ENCODE peak calls at places on chromosomes 5 and 9, in five cellular contexts. One of them, this sample, is unnamed. For H3K27me3 and H3K36me3, the result is how much of the 10 kb centered on the place peaks cover.

GRCh38 chr9:138050472-138051330 is 173.1 kb downstream of the CACNA1B start:
- DNase-seq in PC-3: no peak
- DNase-seq in tibial artery: peak
- DNase-seq in endodermal cell: peak
- DNase-seq in esophagus squamous epithelium: no peak
- DNase-seq in this sample: peak

GRCh38 chr9:136239135-136239962 is 6.3 kb downstream of the QSOX2 start:
- DNase-seq in PC-3: no peak
- DNase-seq in tibial artery: no peak
- DNase-seq in endodermal cell: no peak
- DNase-seq in esophagus squamous epithelium: no peak
- DNase-seq in this sample: no peak

GRCh38 chr5:62578540-62578939 is at the start of gene LRRC70:
- DNase-seq in PC-3: no peak
- DNase-seq in tibial artery: no peak
- DNase-seq in endodermal cell: no peak
- DNase-seq in esophagus squamous epithelium: no peak
- DNase-seq in this sample: no peak

GRCh38 chr9:89639961-89640360 is 35.1 kb downstream of the GADD45G start:
- DNase-seq in PC-3: no peak
- DNase-seq in tibial artery: no peak
- DNase-seq in endodermal cell: no peak
- DNase-seq in esophagus squamous epithelium: no peak
- DNase-seq in this sample: no peak

GRCh38 chr5:117131048-117131679 is 556.5 kb upstream of the SEMA6A start:
- DNase-seq in PC-3: no peak
- DNase-seq in tibial artery: no peak
- DNase-seq in endodermal cell: no peak
- DNase-seq in esophagus squamous epithelium: no peak
- DNase-seq in this sample: peak

GRCh38 chr5:157592594-157592993 is 17.0 kb upstream of the ADAM19 start:
- DNase-seq in PC-3: no peak
- DNase-seq in tibial artery: no peak
- DNase-seq in endodermal cell: no peak
- DNase-seq in esophagus squamous epithelium: no peak
- DNase-seq in this sample: no peak

GRCh38 chr9:99127372-99128132 is 22.6 kb downstream of the TGFBR1 start:
- DNase-seq in PC-3: peak
- DNase-seq in tibial artery: no peak
- DNase-seq in endodermal cell: no peak
- DNase-seq in esophagus squamous epithelium: no peak
- DNase-seq in this sample: no peak

GRCh38 chr5:133285583-133286021 is 233.8 kb downstream of the HSPA4 start:
- DNase-seq in PC-3: peak
- DNase-seq in tibial artery: no peak
- DNase-seq in endodermal cell: no peak
- DNase-seq in esophagus squamous epithelium: no peak
- DNase-seq in this sample: no peak

GRCh38 chr9:89622933-89623861 is 18.4 kb downstream of the GADD45G start:
- DNase-seq in PC-3: no peak
- DNase-seq in tibial artery: no peak
- DNase-seq in endodermal cell: no peak
- DNase-seq in esophagus squamous epithelium: no peak
- DNase-seq in this sample: no peak

GRCh38 chr9:100086097-100086496 is 12.7 kb downstream of the ERP44 start:
- DNase-seq in PC-3: no peak
- DNase-seq in tibial artery: no peak
- DNase-seq in endodermal cell: no peak
- DNase-seq in esophagus squamous epithelium: no peak
- DNase-seq in this sample: no peak

GRCh38 chr5:43227655-43228054 is 35.6 kb downstream of the NIM1K start:
- DNase-seq in PC-3: peak
- DNase-seq in tibial artery: no peak
- DNase-seq in endodermal cell: no peak
- DNase-seq in esophagus squamous epithelium: no peak
- DNase-seq in this sample: no peak

GRCh38 chr9:82532504-82532903 is 530.4 kb downstream of the RASEF start:
- DNase-seq in PC-3: peak
- DNase-seq in tibial artery: no peak
- DNase-seq in endodermal cell: no peak
- DNase-seq in esophagus squamous epithelium: no peak
- DNase-seq in this sample: no peak

GRCh38 chr9:20382460-20383071 is 239.7 kb downstream of the MLLT3 start:
- DNase-seq in PC-3: peak
- DNase-seq in tibial artery: no peak
- DNase-seq in endodermal cell: no peak
- DNase-seq in esophagus squamous epithelium: no peak
- DNase-seq in this sample: no peak

GRCh38 chr5:164097747-164098146 is 592.3 kb downstream of the MAT2B start:
- DNase-seq in PC-3: peak
- DNase-seq in tibial artery: no peak
- DNase-seq in endodermal cell: no peak
- DNase-seq in esophagus squamous epithelium: no peak
- DNase-seq in this sample: no peak

GRCh38 chr9:136607334-136607919 is 55.3 kb upstream of the EGFL7 start:
- DNase-seq in PC-3: no peak
- DNase-seq in tibial artery: no peak
- DNase-seq in endodermal cell: no peak
- DNase-seq in esophagus squamous epithelium: no peak
- DNase-seq in this sample: no peak

GRCh38 chr9:21591221-21592062 is 109.3 kb upstream of the IFNE start:
- DNase-seq in PC-3: peak
- DNase-seq in tibial artery: peak
- DNase-seq in endodermal cell: peak
- DNase-seq in esophagus squamous epithelium: no peak
- DNase-seq in this sample: peak

GRCh38 chr9:20170122-20170521 is 381.3 kb upstream of the SLC24A2 start:
- DNase-seq in PC-3: no peak
- DNase-seq in tibial artery: no peak
- DNase-seq in endodermal cell: no peak
- DNase-seq in esophagus squamous epithelium: no peak
- DNase-seq in this sample: no peak

GRCh38 chr5:173680660-173681242 is 64.3 kb upstream of the BOD1 start:
- DNase-seq in PC-3: no peak
- DNase-seq in tibial artery: no peak
- DNase-seq in endodermal cell: no peak
- DNase-seq in esophagus squamous epithelium: no peak
- DNase-seq in this sample: no peak

GRCh38 chr9:116844621-116845020 is 157.5 kb downstream of the TRIM32 start:
- DNase-seq in PC-3: no peak
- DNase-seq in tibial artery: no peak
- DNase-seq in endodermal cell: no peak
- DNase-seq in esophagus squamous epithelium: no peak
- DNase-seq in this sample: no peak

GRCh38 chr5:151224372-151224771 is 480 bp upstream of the CCDC69 start:
- DNase-seq in PC-3: no peak
- DNase-seq in tibial artery: no peak
- DNase-seq in endodermal cell: no peak
- DNase-seq in esophagus squamous epithelium: no peak
- DNase-seq in this sample: no peak

GRCh38 chr9:22392523-22392922 is 54.1 kb upstream of the DMRTA1 start:
- DNase-seq in PC-3: no peak
- DNase-seq in tibial artery: no peak
- DNase-seq in endodermal cell: no peak
- DNase-seq in esophagus squamous epithelium: no peak
- DNase-seq in this sample: no peak

GRCh38 chr9:118059520-118060278 is 355.5 kb downstream of the TLR4 start:
- DNase-seq in PC-3: peak
- DNase-seq in tibial artery: no peak
- DNase-seq in endodermal cell: peak
- DNase-seq in esophagus squamous epithelium: no peak
- DNase-seq in this sample: no peak

GRCh38 chr5:172235132-172235780 is 41.3 kb downstream of the EFCAB9 start:
- DNase-seq in PC-3: no peak
- DNase-seq in tibial artery: no peak
- DNase-seq in endodermal cell: no peak
- DNase-seq in esophagus squamous epithelium: no peak
- DNase-seq in this sample: no peak

GRCh38 chr5:10243660-10244240 is 5.9 kb downstream of the ATPSCKMT start:
- DNase-seq in PC-3: no peak
- DNase-seq in tibial artery: no peak
- DNase-seq in endodermal cell: no peak
- DNase-seq in esophagus squamous epithelium: no peak
- DNase-seq in this sample: no peak

GRCh38 chr5:40312205-40312604 is 367.5 kb upstream of the PTGER4 start:
- DNase-seq in PC-3: no peak
- DNase-seq in tibial artery: no peak
- DNase-seq in endodermal cell: no peak
- DNase-seq in esophagus squamous epithelium: no peak
- DNase-seq in this sample: no peak
- H3K4me3 ChIP-seq in PC-3: no peak
- H3K4me3 ChIP-seq in tibial artery: no peak
- H3K4me3 ChIP-seq in endodermal cell: no peak
- H3K4me3 ChIP-seq in esophagus squamous epithelium: no peak
- H3K4me3 ChIP-seq in this sample: no peak

DNA sequence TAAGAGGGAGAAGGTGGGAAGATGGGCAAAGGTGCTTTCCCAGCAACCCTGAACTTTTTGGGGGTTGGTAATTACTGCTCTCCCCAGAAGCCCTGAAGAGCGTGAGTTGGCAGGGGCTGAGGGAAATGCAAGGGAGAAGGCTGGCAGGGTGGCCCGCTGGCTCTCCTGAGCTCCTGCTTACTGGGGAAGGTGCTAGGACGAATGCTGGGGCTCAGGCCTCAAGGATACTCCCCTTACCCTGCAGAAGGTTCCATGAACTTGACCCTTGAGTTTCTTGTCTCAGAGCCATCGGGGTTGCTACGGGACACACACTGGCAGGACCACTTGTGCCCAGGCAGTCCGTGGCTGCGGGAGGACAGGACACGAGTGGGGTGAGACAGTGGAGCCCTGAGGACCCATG is 1.2 kb downstream of the FAM163B start:
- DNase-seq in PC-3: no peak
- DNase-seq in tibial artery: no peak
- DNase-seq in endodermal cell: no peak
- DNase-seq in esophagus squamous epithelium: no peak
- DNase-seq in this sample: no peak
- H3K27me3 ChIP-seq in PC-3: half or more
- H3K27me3 ChIP-seq in tibial artery: half or more
- H3K27me3 ChIP-seq in endodermal cell: half or more
- H3K27me3 ChIP-seq in esophagus squamous epithelium: under half
- H3K27me3 ChIP-seq in this sample: under half

DNA sequence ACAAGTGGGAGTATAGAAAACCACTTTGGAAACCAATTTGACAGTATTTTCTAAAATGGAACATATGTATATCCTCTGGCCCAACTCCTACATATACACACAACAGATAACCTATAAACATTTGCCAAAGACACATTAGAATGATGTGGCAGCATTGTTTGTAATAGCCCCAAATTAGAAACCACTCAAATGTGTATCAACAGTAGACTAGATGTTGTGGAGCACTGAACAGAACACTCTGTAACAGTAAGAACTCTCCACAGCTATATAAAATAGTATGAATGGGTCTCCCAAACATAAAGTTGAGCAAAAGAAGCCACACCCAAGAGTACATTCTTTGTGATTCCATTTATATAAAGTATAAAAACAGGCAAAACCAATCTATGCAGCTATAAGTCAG is 6.1 kb downstream of the ZNF622 start:
- DNase-seq in PC-3: no peak
- DNase-seq in tibial artery: no peak
- DNase-seq in endodermal cell: no peak
- DNase-seq in esophagus squamous epithelium: no peak
- DNase-seq in this sample: no peak
- H3K36me3 ChIP-seq in PC-3: half or more
- H3K36me3 ChIP-seq in tibial artery: half or more
- H3K36me3 ChIP-seq in endodermal cell: half or more
- H3K36me3 ChIP-seq in esophagus squamous epithelium: under half
- H3K36me3 ChIP-seq in this sample: under half

GRCh38 chr5:170166101-170166500 is 60.4 kb downstream of the FOXI1 start:
- DNase-seq in PC-3: no peak
- DNase-seq in tibial artery: no peak
- DNase-seq in endodermal cell: no peak
- DNase-seq in esophagus squamous epithelium: no peak
- DNase-seq in this sample: no peak

GRCh38 chr5:170164921-170165320 is 59.2 kb downstream of the FOXI1 start:
- DNase-seq in PC-3: no peak
- DNase-seq in tibial artery: no peak
- DNase-seq in endodermal cell: no peak
- DNase-seq in esophagus squamous epithelium: no peak
- DNase-seq in this sample: no peak

GRCh38 chr5:170168002-170168401 is 62.3 kb downstream of the FOXI1 start:
- DNase-seq in PC-3: no peak
- DNase-seq in tibial artery: no peak
- DNase-seq in endodermal cell: no peak
- DNase-seq in esophagus squamous epithelium: no peak
- DNase-seq in this sample: no peak

GRCh38 chr5:170169996-170170395 is 62.8 kb upstream of the C5orf58 start:
- DNase-seq in PC-3: peak
- DNase-seq in tibial artery: no peak
- DNase-seq in endodermal cell: no peak
- DNase-seq in esophagus squamous epithelium: no peak
- DNase-seq in this sample: no peak

DNA sequence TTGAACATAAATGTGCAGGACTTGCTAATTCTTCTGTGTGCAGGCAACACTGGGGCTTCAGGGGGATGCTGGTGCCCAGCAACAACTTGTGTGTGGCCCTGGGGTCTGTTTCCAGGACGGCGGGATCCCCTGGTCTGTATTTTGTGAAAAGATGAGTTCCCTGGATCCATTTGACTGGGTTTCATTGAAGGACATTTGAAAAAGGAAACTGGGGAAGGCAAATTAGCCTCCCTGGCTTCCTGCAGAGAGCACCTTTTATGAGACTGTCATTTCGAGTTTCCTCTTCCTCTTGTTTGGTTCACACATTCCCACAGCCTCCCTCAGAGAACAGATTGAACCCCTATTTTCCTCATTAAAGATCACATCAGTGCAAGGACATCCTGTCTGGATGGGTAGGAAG is 63.1 kb downstream of the FOXI1 start:
- DNase-seq in PC-3: no peak
- DNase-seq in tibial artery: no peak
- DNase-seq in endodermal cell: no peak
- DNase-seq in esophagus squamous epithelium: no peak
- DNase-seq in this sample: no peak
- H3K4me3 ChIP-seq in PC-3: no peak
- H3K4me3 ChIP-seq in tibial artery: no peak
- H3K4me3 ChIP-seq in endodermal cell: no peak
- H3K4me3 ChIP-seq in esophagus squamous epithelium: no peak
- H3K4me3 ChIP-seq in this sample: no peak

DNA sequence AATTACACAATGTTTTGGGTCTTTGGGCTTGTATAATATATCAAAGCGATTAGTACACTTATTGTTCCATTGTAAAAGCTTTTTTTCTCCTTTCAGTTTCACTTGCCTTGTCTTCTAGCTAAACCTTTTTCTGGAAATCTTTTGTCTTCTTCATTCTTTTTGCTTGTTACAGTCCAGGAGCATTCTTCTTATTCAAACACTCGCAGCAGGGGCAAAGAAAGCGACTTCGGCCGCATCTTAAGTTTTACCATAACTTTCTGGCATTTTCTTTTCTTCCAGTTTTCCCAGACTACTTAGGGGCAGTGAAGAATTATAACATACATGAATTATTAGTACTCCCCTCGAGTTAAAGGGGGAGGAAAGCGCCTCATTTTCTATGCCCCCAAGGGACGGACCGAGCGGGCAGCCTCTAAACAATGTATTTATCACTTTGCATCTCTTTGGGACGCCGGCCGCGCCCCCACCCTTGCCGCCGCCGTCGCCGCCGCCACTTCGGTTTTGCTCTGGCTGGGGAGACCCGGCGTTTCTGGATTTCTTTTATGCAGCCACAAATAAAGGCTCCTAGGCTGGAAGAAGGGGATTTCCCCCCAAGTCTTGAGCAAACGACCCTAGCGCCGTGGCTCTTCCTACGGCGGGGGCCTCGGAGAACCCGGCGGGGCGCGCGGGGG is 7.5 kb upstream of the NEUROG1 start:
- DNase-seq in PC-3: no peak
- DNase-seq in tibial artery: no peak
- DNase-seq in endodermal cell: peak
- DNase-seq in esophagus squamous epithelium: no peak
- DNase-seq in this sample: peak
- H3K27me3 ChIP-seq in PC-3: under half
- H3K27me3 ChIP-seq in tibial artery: half or more
- H3K27me3 ChIP-seq in endodermal cell: half or more
- H3K27me3 ChIP-seq in esophagus squamous epithelium: under half
- H3K27me3 ChIP-seq in this sample: half or more

This sample was measured in H7.